ENCODE peak calls at places on chromosomes 5 and 9, in four cellular contexts. J, G, B and V are unnamed samples.

GRCh38 chr5:16931334-16932110 is 4.6 kb downstream of the MYO10 start:
- DNase-seq in B (no peak), G (no peak), J (no peak), V (no peak)

GRCh38 chr9:93309889-93310425 is 126.0 kb downstream of the WNK2 start:
- DNase-seq in J (peak), G (no peak), B (no peak), V (no peak)

GRCh38 chr9:14366071-14366470 is 52.1 kb upstream of the NFIB start:
- DNase-seq in B (no peak), J (no peak), G (peak), V (no peak)

GRCh38 chr9:105392531-105392930 is 55.3 kb upstream of the FSD1L start:
- DNase-seq in G (no peak), J (no peak), B (no peak), V (no peak)

GRCh38 chr9:129740174-129740573 is 12.7 kb downstream of the PTGES start:
- DNase-seq in G (no peak), B (no peak), J (no peak), V (peak)

GRCh38 chr9:32525506-32525905 is 490 bp downstream of the RIGI start:
- DNase-seq in B (no peak), J (no peak), G (peak), V (no peak)

GRCh38 chr5:76256116-76256889 is 146.8 kb upstream of the IQGAP2 start:
- DNase-seq in B (peak), J (peak), G (peak), V (peak)

GRCh38 chr9:97441729-97442128 is 29.8 kb downstream of the TDRD7 start:
- DNase-seq in B (no peak), G (no peak), J (no peak), V (no peak)

GRCh38 chr9:134179918-134180785 is 15.8 kb upstream of the RNU6ATAC start:
- DNase-seq in B (no peak), G (no peak), J (no peak), V (no peak)

GRCh38 chr9:15735083-15735974 is 182.5 kb downstream of the CCDC171 start:
- DNase-seq in G (peak), B (no peak), J (no peak), V (no peak)

GRCh38 chr5:136802382-136802781 is 437.0 kb upstream of the TRPC7 start:
- DNase-seq in B (no peak), G (peak), J (no peak), V (peak)

GRCh38 chr9:108727580-108728056 is 128.2 kb downstream of the ACTL7B start:
- DNase-seq in B (no peak), J (no peak), G (no peak), V (no peak)

GRCh38 chr5:143244000-143244736 is 159.3 kb downstream of the NR3C1 start:
- DNase-seq in J (no peak), G (peak), B (no peak), V (peak)

GRCh38 chr5:91212336-91213092 is 170.6 kb downstream of the ARRDC3 start:
- DNase-seq in G (peak), J (no peak), B (no peak), V (no peak)

GRCh38 chr9:137454506-137455360 is 4.4 kb downstream of the NSMF start:
- DNase-seq in B (no peak), G (no peak), J (peak), V (peak)

GRCh38 chr9:3942351-3942750 is 357.5 kb downstream of the GLIS3 start:
- DNase-seq in G (no peak), J (no peak), B (no peak), V (peak)

GRCh38 chr9:14269911-14270310 is 44.0 kb downstream of the NFIB start:
- DNase-seq in J (no peak), G (no peak), B (no peak), V (no peak)

GRCh38 chr9:7234144-7234543 is 476.4 kb downstream of the KDM4C start:
- DNase-seq in J (peak), G (peak), B (peak), V (peak)

GRCh38 chr5:82396871-82397514 is 118.8 kb upstream of the RPS23 start:
- DNase-seq in G (peak), B (no peak), J (no peak), V (no peak)

GRCh38 chr5:10825897-10826644 is 65.0 kb upstream of the DAP start:
- DNase-seq in B (peak), J (no peak), G (no peak), V (peak)

GRCh38 chr5:141951341-141951781 is 6.6 kb downstream of the PCDH12 start:
- DNase-seq in G (no peak), B (peak), J (peak), V (peak)

GRCh38 chr9:131552030-131552429 is 6.7 kb downstream of the PRRT1B start:
- DNase-seq in J (no peak), G (no peak), B (no peak), V (no peak)

GRCh38 chr9:80028501-80028900 is 456.7 kb downstream of the TLE4 start:
- DNase-seq in J (no peak), B (no peak), G (no peak), V (no peak)

GRCh38 chr5:80082731-80083114 is 47.6 kb downstream of the THBS4 start:
- DNase-seq in B (peak), J (peak), G (peak), V (peak)

GRCh38 chr9:5760338-5760737 is 72.6 kb downstream of the ERMP1 start:
- DNase-seq in B (no peak), J (no peak), G (no peak), V (no peak)

GRCh38 chr5:154418344-154418820 is 27.4 kb upstream of the SAP30L start:
- DNase-seq in B (no peak), G (no peak), J (no peak), V (peak)

GRCh38 chr5:78716221-78716620 is 67.6 kb upstream of the LHFPL2 start:
- DNase-seq in B (no peak), J (no peak), G (peak), V (no peak)

GRCh38 chr5:180541710-180542109 is 47.5 kb downstream of the CNOT6 start:
- DNase-seq in J (peak), G (no peak), B (no peak), V (peak)

GRCh38 chr5:9479361-9479760 is 66.5 kb downstream of the SEMA5A start:
- DNase-seq in B (no peak), G (peak), J (no peak), V (no peak)

GRCh38 chr5:150486402-150487198 is 21.3 kb upstream of the NDST1 start:
- DNase-seq in G (peak), B (peak), J (peak), V (peak)

GRCh38 chr9:113581865-113582697 is 118.6 kb downstream of the RGS3 start:
- DNase-seq in J (no peak), G (peak), B (no peak), V (no peak)

DNA sequence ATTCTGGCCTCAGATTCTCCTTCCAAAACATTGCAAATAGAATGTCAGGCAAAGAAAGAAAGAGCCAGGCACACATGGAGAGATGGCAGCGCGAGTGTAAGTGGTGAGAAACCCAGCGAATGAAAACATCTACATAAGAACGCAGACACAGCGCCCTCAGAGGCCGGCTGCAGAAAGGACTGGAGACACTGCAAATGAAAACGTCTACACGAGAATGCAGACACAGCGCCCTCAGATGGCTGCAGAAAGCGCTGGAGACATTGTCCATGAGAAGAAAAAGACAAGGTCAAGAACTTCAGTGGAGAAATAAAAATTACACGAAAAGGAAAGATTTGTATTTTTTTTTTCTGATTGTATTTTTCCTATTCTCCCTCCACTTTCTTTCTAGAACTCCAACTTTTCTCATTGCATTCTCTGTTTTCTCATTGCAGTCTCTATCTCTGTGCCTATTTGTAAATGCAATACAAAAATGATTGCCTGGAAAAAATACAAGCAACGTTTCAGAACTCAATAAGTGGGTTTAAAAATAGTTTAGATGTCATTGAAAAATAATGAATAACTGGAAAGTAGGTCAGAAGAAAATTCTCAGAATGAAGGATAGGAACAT is 117.9 kb upstream of the LPCAT1 start:
- DNase-seq in B (no peak), J (peak), G (peak), V (peak)
- H4K5ac ChIP-seq in B (no peak), J (no peak), G (no peak), V (no peak)

DNA sequence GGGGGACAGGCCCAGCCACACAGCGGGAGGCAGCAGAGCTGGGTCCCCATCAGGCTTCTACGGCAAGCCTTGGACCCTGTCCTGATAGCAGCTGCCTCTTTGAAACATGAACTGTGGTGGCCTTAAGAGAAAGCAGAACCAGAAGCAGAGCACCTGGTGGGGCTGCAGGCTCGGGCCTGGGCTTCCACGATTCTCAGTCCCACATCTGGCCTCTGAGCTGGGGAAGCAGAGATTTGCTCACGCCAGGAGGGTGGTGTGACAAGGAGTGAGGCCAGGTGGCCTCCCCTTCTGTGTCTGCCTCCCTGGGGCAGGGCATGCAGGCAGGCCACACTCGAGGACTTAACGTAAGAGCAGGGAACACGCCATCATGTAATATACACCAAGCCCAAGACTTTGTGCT is 14.1 kb upstream of the PHYKPL start:
- DNase-seq in B (no peak), G (no peak), J (no peak), V (no peak)
- H4K5ac ChIP-seq in B (no peak), G (no peak), J (no peak), V (no peak)

GRCh38 chr9:135793221-135794056 is 91.5 kb downstream of the KCNT1 start:
- DNase-seq in B (no peak), G (no peak), J (no peak), V (no peak)
- H4K5ac ChIP-seq in B (no peak), G (no peak), J (no peak), V (no peak)

DNA sequence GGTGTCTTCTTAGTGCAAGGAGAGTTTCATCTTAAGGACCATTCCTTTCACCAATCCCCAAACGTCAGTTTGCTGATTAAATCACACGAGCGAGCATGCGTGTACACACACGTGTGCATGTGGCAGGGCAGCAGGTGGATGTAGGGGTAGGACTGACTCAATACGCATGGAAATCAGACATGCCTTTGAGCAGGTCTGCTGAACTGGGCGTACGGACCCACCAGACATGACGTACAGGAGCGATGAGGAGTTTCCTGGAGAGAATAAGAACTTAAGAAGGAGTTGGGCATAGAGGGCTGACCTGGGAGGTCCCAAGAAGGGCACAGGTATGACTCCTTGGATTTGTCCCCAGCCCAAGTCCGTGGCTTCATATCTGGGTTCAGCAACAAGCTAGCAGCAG is 170.0 kb downstream of the FGF18 start:
- DNase-seq in J (no peak), G (no peak), B (peak), V (no peak)
- H4K5ac ChIP-seq in J (no peak), G (no peak), B (no peak), V (no peak)

DNA sequence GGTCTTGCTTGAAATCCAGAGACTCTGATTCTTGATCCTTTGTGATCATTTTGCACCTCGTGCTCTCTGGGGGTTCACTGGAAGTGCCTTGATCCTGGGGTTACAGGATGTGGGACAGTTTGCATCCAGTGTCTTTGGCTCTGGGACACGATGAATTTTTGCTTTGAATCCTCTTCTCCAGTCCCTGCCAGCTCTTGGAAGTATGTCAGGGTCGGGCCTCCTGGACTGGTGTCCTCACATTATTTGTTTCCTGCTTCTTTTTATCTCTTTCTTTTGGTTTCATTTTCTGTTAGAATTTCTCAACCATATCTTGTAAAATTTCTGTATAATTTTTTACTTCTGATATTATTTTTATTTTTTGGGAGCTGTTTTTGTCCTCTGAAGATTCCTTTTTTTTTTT is 34.2 kb downstream of the SECISBP2 start:
- DNase-seq in J (no peak), G (no peak), B (no peak), V (no peak)
- H4K5ac ChIP-seq in J (no peak), G (no peak), B (no peak), V (no peak)

GRCh38 chr5:37696190-37697021 is 143.4 kb downstream of the GDNF start:
- DNase-seq in G (peak), B (no peak), J (no peak), V (peak)
- H4K5ac ChIP-seq in G (no peak), B (no peak), J (no peak), V (no peak)

DNA sequence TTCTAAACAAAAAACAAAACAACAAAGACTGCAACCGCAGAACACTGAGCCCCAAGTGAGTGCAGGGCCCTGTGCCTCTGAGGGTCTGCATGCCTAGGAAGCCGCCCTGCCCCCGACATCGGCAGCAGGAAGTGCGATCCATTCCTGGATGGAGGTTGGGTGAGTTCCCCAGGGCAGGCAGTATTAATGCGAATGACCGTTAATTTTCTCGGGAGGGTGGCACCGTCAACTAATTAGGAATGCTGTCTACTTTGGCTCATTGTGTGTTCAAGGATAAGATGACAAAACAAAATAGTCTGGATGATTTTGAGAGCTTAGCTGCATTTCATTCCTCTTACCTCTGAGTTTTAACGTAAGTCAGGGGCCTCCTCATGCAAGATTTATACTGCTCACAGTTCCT is 3.1 kb upstream of the NXNL2 start:
- DNase-seq in J (peak), B (no peak), G (no peak), V (peak)
- H4K5ac ChIP-seq in J (no peak), B (no peak), G (peak), V (no peak)

DNA sequence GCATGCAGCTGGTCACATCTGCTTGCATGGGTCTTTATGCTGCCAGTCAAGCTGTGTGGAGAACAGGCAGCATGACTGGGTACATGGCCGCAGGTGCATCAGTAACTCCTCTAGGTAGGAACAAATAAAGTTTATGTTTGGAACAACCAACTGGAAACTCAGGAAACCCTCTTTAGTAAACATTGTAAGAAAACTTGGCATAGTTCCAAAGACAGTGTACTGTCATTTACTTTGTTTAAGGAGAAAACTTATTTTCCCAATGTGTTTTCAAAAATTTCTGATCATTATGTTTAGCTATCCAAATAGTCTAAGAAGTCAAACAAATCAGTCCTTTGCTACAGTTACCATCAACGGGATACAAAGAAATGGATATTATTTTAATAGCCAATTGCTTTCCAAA is 386.0 kb downstream of the CHSY3 start:
- DNase-seq in J (no peak), B (no peak), G (no peak), V (no peak)
- H4K5ac ChIP-seq in J (no peak), B (no peak), G (no peak), V (no peak)

GRCh38 chr5:55110156-55110680 is 7.8 kb downstream of the GZMA start:
- DNase-seq in J (no peak), G (no peak), B (no peak), V (no peak)
- H4K5ac ChIP-seq in J (no peak), G (no peak), B (no peak), V (no peak)